ENCODE peak calls at places on chromosome 2, in seven cellular contexts. One of them, this sample, is unnamed.

GRCh38 chr2:110167326-110167955 is 37.4 kb downstream of the NPHP1 start:
- DNase-seq in bronchial epithelial cell: no peak
- DNase-seq in sigmoid colon: no peak
- DNase-seq in cardiac muscle cell: peak; percentile 34
- DNase-seq in transverse colon: no peak
- DNase-seq in GM23338: peak; percentile 58
- DNase-seq in heart right ventricle: no peak
- DNase-seq in this sample: peak; percentile 10

GRCh38 chr2:79982445-79982844 is 322.1 kb downstream of the LRRTM1 start:
- DNase-seq in bronchial epithelial cell: no peak
- DNase-seq in sigmoid colon: no peak
- DNase-seq in cardiac muscle cell: no peak
- DNase-seq in transverse colon: peak; percentile 67
- DNase-seq in GM23338: peak; percentile 88
- DNase-seq in heart right ventricle: peak; percentile 13
- DNase-seq in this sample: no peak

GRCh38 chr2:136434251-136434715 is 316.3 kb upstream of the CXCR4 start:
- DNase-seq in bronchial epithelial cell: no peak
- DNase-seq in sigmoid colon: no peak
- DNase-seq in cardiac muscle cell: no peak
- DNase-seq in transverse colon: no peak
- DNase-seq in GM23338: no peak
- DNase-seq in heart right ventricle: no peak
- DNase-seq in this sample: no peak

GRCh38 chr2:218963597-218963996 is 4.1 kb downstream of the CDK5R2 start:
- DNase-seq in bronchial epithelial cell: peak; percentile 47
- DNase-seq in sigmoid colon: no peak
- DNase-seq in cardiac muscle cell: peak; percentile 41
- DNase-seq in transverse colon: no peak
- DNase-seq in GM23338: no peak
- DNase-seq in heart right ventricle: no peak
- DNase-seq in this sample: peak; percentile 33

GRCh38 chr2:171161425-171162289 is 964 bp upstream of the TLK1 start:
- DNase-seq in bronchial epithelial cell: no peak
- DNase-seq in sigmoid colon: no peak
- DNase-seq in cardiac muscle cell: no peak
- DNase-seq in transverse colon: no peak
- DNase-seq in GM23338: no peak
- DNase-seq in heart right ventricle: no peak
- DNase-seq in this sample: no peak

GRCh38 chr2:46663614-46664013 is 184.2 kb downstream of the TMEM247 start:
- DNase-seq in bronchial epithelial cell: no peak
- DNase-seq in sigmoid colon: peak; percentile 71
- DNase-seq in cardiac muscle cell: no peak
- DNase-seq in transverse colon: no peak
- DNase-seq in GM23338: no peak
- DNase-seq in heart right ventricle: peak; percentile 25
- DNase-seq in this sample: peak; percentile 47

GRCh38 chr2:241857572-241858121 is 1.0 kb downstream of the PDCD1 start:
- DNase-seq in bronchial epithelial cell: no peak
- DNase-seq in sigmoid colon: peak; percentile 54
- DNase-seq in cardiac muscle cell: no peak
- DNase-seq in transverse colon: no peak
- DNase-seq in GM23338: no peak
- DNase-seq in heart right ventricle: no peak
- DNase-seq in this sample: no peak

GRCh38 chr2:156320491-156320896 is 12.0 kb downstream of the NR4A2 start:
- DNase-seq in bronchial epithelial cell: peak; percentile 35
- DNase-seq in sigmoid colon: peak; percentile 67
- DNase-seq in cardiac muscle cell: peak; percentile 51
- DNase-seq in transverse colon: peak; percentile 25
- DNase-seq in GM23338: peak; percentile 75
- DNase-seq in heart right ventricle: peak; percentile 50
- DNase-seq in this sample: peak; percentile 49

GRCh38 chr2:16058256-16058655 is 117.9 kb downstream of the MYCN start:
- DNase-seq in bronchial epithelial cell: no peak
- DNase-seq in sigmoid colon: no peak
- DNase-seq in cardiac muscle cell: no peak
- DNase-seq in transverse colon: no peak
- DNase-seq in GM23338: no peak
- DNase-seq in heart right ventricle: no peak
- DNase-seq in this sample: no peak

GRCh38 chr2:32484907-32485306 is 128.1 kb downstream of the BIRC6 start:
- DNase-seq in bronchial epithelial cell: peak; percentile 89
- DNase-seq in sigmoid colon: no peak
- DNase-seq in cardiac muscle cell: peak; percentile 90
- DNase-seq in transverse colon: no peak
- DNase-seq in GM23338: no peak
- DNase-seq in heart right ventricle: no peak
- DNase-seq in this sample: peak; percentile 86

GRCh38 chr2:188381614-188382013 is 89.9 kb downstream of the GULP1 start:
- DNase-seq in bronchial epithelial cell: peak; percentile 91
- DNase-seq in sigmoid colon: no peak
- DNase-seq in cardiac muscle cell: peak; percentile 10
- DNase-seq in transverse colon: no peak
- DNase-seq in GM23338: no peak
- DNase-seq in heart right ventricle: no peak
- DNase-seq in this sample: no peak

GRCh38 chr2:204586444-204587165 is 41.3 kb downstream of the PARD3B start:
- DNase-seq in bronchial epithelial cell: no peak
- DNase-seq in sigmoid colon: no peak
- DNase-seq in cardiac muscle cell: no peak
- DNase-seq in transverse colon: no peak
- DNase-seq in GM23338: no peak
- DNase-seq in heart right ventricle: no peak
- DNase-seq in this sample: no peak

GRCh38 chr2:121839584-121839983 is 84.1 kb downstream of the TSN start:
- DNase-seq in bronchial epithelial cell: no peak
- DNase-seq in sigmoid colon: no peak
- DNase-seq in cardiac muscle cell: no peak
- DNase-seq in transverse colon: no peak
- DNase-seq in GM23338: no peak
- DNase-seq in heart right ventricle: no peak
- DNase-seq in this sample: no peak

GRCh38 chr2:165293439-165294420 is 54.5 kb downstream of the SCN2A start:
- DNase-seq in bronchial epithelial cell: peak; percentile 88
- DNase-seq in sigmoid colon: no peak
- DNase-seq in cardiac muscle cell: peak; percentile 92
- DNase-seq in transverse colon: peak; percentile 17
- DNase-seq in GM23338: peak; percentile 98
- DNase-seq in heart right ventricle: no peak
- DNase-seq in this sample: peak; percentile 94

GRCh38 chr2:239930378-239930777 is 94.8 kb downstream of the NDUFA10 start:
- DNase-seq in bronchial epithelial cell: no peak
- DNase-seq in sigmoid colon: peak; percentile 54
- DNase-seq in cardiac muscle cell: no peak
- DNase-seq in transverse colon: no peak
- DNase-seq in GM23338: no peak
- DNase-seq in heart right ventricle: no peak
- DNase-seq in this sample: no peak

GRCh38 chr2:239926587-239927234 is 98.4 kb downstream of the NDUFA10 start:
- DNase-seq in bronchial epithelial cell: no peak
- DNase-seq in sigmoid colon: no peak
- DNase-seq in cardiac muscle cell: no peak
- DNase-seq in transverse colon: no peak
- DNase-seq in GM23338: no peak
- DNase-seq in heart right ventricle: no peak
- DNase-seq in this sample: peak; percentile 13

GRCh38 chr2:239927424-239927981 is 97.6 kb downstream of the NDUFA10 start:
- DNase-seq in bronchial epithelial cell: peak; percentile 73
- DNase-seq in sigmoid colon: peak; percentile 60
- DNase-seq in cardiac muscle cell: peak; percentile 55
- DNase-seq in transverse colon: no peak
- DNase-seq in GM23338: no peak
- DNase-seq in heart right ventricle: no peak
- DNase-seq in this sample: peak; percentile 47

GRCh38 chr2:239929504-239929903 is 95.6 kb downstream of the NDUFA10 start:
- DNase-seq in bronchial epithelial cell: no peak
- DNase-seq in sigmoid colon: peak; percentile 15
- DNase-seq in cardiac muscle cell: no peak
- DNase-seq in transverse colon: no peak
- DNase-seq in GM23338: no peak
- DNase-seq in heart right ventricle: no peak
- DNase-seq in this sample: no peak

DNA sequence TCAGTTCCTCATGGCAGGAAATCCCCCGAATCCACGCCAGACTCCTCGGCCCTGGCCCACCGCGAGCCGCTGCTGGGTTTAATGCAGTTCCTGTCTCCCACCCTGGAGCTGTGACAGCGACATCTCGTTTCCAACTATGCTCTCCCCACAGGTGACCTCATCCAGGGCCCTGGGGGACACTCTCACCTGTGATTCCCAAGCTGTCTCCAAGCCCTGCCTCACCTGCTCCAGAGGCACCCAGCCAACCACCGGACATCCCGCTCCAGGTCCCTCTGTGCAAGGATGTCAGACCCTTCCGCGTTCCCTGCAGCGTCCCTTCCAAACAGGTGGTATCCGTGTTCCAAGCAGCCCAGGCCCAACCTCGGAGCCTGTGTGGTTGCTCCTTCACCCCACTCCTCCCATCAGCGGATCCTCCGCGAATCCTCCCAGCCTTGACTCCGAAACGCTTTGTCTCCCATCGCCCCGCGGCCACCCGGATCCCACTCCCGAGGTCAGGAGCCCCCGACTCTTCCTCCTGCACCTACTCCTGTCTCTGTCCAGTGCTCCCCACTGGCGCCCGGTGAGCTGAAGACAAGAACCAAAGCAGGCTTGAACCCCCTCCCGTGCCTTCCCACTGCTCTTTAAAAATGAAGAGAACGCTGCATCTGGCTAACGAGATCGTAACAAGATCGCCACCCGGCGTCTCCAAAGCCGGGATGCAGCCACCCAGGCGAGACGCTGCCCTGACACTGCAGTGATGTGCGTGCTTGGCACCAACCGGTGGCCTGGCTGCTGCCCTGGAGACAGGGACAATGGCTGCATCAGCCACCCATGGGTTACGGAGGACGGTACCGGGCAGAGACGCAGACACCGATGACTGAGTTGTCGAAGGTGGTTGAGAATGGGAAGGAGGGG is 96.4 kb downstream of the NDUFA10 start:
- DNase-seq in bronchial epithelial cell: no peak
- DNase-seq in sigmoid colon: peak; percentile 61
- DNase-seq in cardiac muscle cell: no peak
- DNase-seq in transverse colon: no peak
- DNase-seq in GM23338: peak; percentile 44
- DNase-seq in heart right ventricle: no peak
- DNase-seq in this sample: no peak
- TF ChIP-seq CTCF in bronchial epithelial cell: no peak
- TF ChIP-seq CTCF in sigmoid colon: no peak
- TF ChIP-seq CTCF in cardiac muscle cell: no peak
- TF ChIP-seq CTCF in transverse colon: no peak
- TF ChIP-seq CTCF in GM23338: peak; percentile 56
- TF ChIP-seq CTCF in heart right ventricle: no peak
- TF ChIP-seq CTCF in this sample: no peak

GRCh38 chr2:74373189-74373588 is 6.9 kb downstream of the DCTN1 start:
- DNase-seq in bronchial epithelial cell: no peak
- DNase-seq in sigmoid colon: no peak
- DNase-seq in cardiac muscle cell: peak; percentile 27
- DNase-seq in transverse colon: peak; percentile 79
- DNase-seq in GM23338: peak; percentile 39
- DNase-seq in heart right ventricle: peak; percentile 68
- DNase-seq in this sample: peak; percentile 79

GRCh38 chr2:74374509-74375205 is 5.5 kb downstream of the DCTN1 start:
- DNase-seq in bronchial epithelial cell: peak; percentile 79
- DNase-seq in sigmoid colon: peak; percentile 92
- DNase-seq in cardiac muscle cell: peak; percentile 78
- DNase-seq in transverse colon: peak; percentile 70
- DNase-seq in GM23338: peak; percentile 95
- DNase-seq in heart right ventricle: peak; percentile 64
- DNase-seq in this sample: peak; percentile 84

GRCh38 chr2:74372674-74373073 is 7.4 kb downstream of the DCTN1 start:
- DNase-seq in bronchial epithelial cell: peak; percentile 50
- DNase-seq in sigmoid colon: no peak
- DNase-seq in cardiac muscle cell: no peak
- DNase-seq in transverse colon: no peak
- DNase-seq in GM23338: no peak
- DNase-seq in heart right ventricle: no peak
- DNase-seq in this sample: peak; percentile 43

GRCh38 chr2:74375838-74376237 is 4.3 kb downstream of the DCTN1 start:
- DNase-seq in bronchial epithelial cell: no peak
- DNase-seq in sigmoid colon: no peak
- DNase-seq in cardiac muscle cell: no peak
- DNase-seq in transverse colon: no peak
- DNase-seq in GM23338: no peak
- DNase-seq in heart right ventricle: no peak
- DNase-seq in this sample: no peak

GRCh38 chr2:74373985-74374384 is 6.1 kb downstream of the DCTN1 start:
- DNase-seq in bronchial epithelial cell: no peak
- DNase-seq in sigmoid colon: no peak
- DNase-seq in cardiac muscle cell: no peak
- DNase-seq in transverse colon: no peak
- DNase-seq in GM23338: peak; percentile 19
- DNase-seq in heart right ventricle: no peak
- DNase-seq in this sample: no peak
- H3K4me3 ChIP-seq in bronchial epithelial cell: no peak overlapping the region
- H3K4me3 ChIP-seq in sigmoid colon: peak overlapping the region; percentile 36
- H3K4me3 ChIP-seq in cardiac muscle cell: peak overlapping the region; percentile 20
- H3K4me3 ChIP-seq in transverse colon: no peak overlapping the region
- H3K4me3 ChIP-seq in GM23338: peak overlapping the region; percentile 59
- H3K4me3 ChIP-seq in heart right ventricle: no peak overlapping the region
- H3K4me3 ChIP-seq in this sample: peak overlapping the region; percentile 3

GRCh38 chr2:42457011-42457410 is 36.8 kb downstream of the KCNG3 start:
- DNase-seq in bronchial epithelial cell: no peak
- DNase-seq in sigmoid colon: no peak
- DNase-seq in cardiac muscle cell: no peak
- DNase-seq in transverse colon: no peak
- DNase-seq in GM23338: peak; percentile 77
- DNase-seq in heart right ventricle: no peak
- DNase-seq in this sample: no peak
- TF ChIP-seq CTCF in bronchial epithelial cell: no peak
- TF ChIP-seq CTCF in sigmoid colon: no peak
- TF ChIP-seq CTCF in cardiac muscle cell: no peak
- TF ChIP-seq CTCF in transverse colon: peak; percentile 29
- TF ChIP-seq CTCF in GM23338: peak; percentile 23
- TF ChIP-seq CTCF in heart right ventricle: no peak
- TF ChIP-seq CTCF in this sample: peak; percentile 19

GRCh38 chr2:65107530-65107929 is 22.4 kb downstream of the RAB1A start:
- DNase-seq in bronchial epithelial cell: no peak
- DNase-seq in sigmoid colon: no peak
- DNase-seq in cardiac muscle cell: no peak
- DNase-seq in transverse colon: no peak
- DNase-seq in GM23338: no peak
- DNase-seq in heart right ventricle: no peak
- DNase-seq in this sample: no peak

GRCh38 chr2:65113816-65114215 is 16.1 kb downstream of the RAB1A start:
- DNase-seq in bronchial epithelial cell: no peak
- DNase-seq in sigmoid colon: no peak
- DNase-seq in cardiac muscle cell: no peak
- DNase-seq in transverse colon: no peak
- DNase-seq in GM23338: no peak
- DNase-seq in heart right ventricle: no peak
- DNase-seq in this sample: no peak

GRCh38 chr2:65112630-65113029 is 17.3 kb downstream of the RAB1A start:
- DNase-seq in bronchial epithelial cell: no peak
- DNase-seq in sigmoid colon: no peak
- DNase-seq in cardiac muscle cell: no peak
- DNase-seq in transverse colon: no peak
- DNase-seq in GM23338: no peak
- DNase-seq in heart right ventricle: no peak
- DNase-seq in this sample: no peak

GRCh38 chr2:65113229-65113628 is 16.7 kb downstream of the RAB1A start:
- DNase-seq in bronchial epithelial cell: no peak
- DNase-seq in sigmoid colon: no peak
- DNase-seq in cardiac muscle cell: no peak
- DNase-seq in transverse colon: no peak
- DNase-seq in GM23338: no peak
- DNase-seq in heart right ventricle: no peak
- DNase-seq in this sample: no peak

GRCh38 chr2:65108778-65109177 is 21.1 kb downstream of the RAB1A start:
- DNase-seq in bronchial epithelial cell: no peak
- DNase-seq in sigmoid colon: no peak
- DNase-seq in cardiac muscle cell: no peak
- DNase-seq in transverse colon: no peak
- DNase-seq in GM23338: no peak
- DNase-seq in heart right ventricle: no peak
- DNase-seq in this sample: no peak
- H3K4me3 ChIP-seq in bronchial epithelial cell: no peak overlapping the region
- H3K4me3 ChIP-seq in sigmoid colon: no peak overlapping the region
- H3K4me3 ChIP-seq in cardiac muscle cell: no peak overlapping the region
- H3K4me3 ChIP-seq in transverse colon: no peak overlapping the region
- H3K4me3 ChIP-seq in GM23338: no peak overlapping the region
- H3K4me3 ChIP-seq in heart right ventricle: no peak overlapping the region
- H3K4me3 ChIP-seq in this sample: no peak overlapping the region